ENCODE peak calls at places on chromosomes 13 and 19, in four cellular contexts. One of them, this sample, is unnamed. For H3K36me3 and H3K4me1, the result is how much of the 10 kb centered on the place peaks cover.

GRCh38 chr19:4803736-4804695 is 12.5 kb downstream of the FEM1A start:
- DNase-seq in GM23338: peak
- DNase-seq in uterus: no peak
- DNase-seq in Caco-2: peak
- DNase-seq in this sample: peak

GRCh38 chr19:49855277-49855675 is 4.3 kb downstream of the PTOV1 start:
- DNase-seq in uterus: no peak
- DNase-seq in Caco-2: no peak
- DNase-seq in GM23338: no peak
- DNase-seq in this sample: peak

GRCh38 chr13:50650478-50650877 is 193.0 kb downstream of the DLEU7 start:
- DNase-seq in uterus: no peak
- DNase-seq in Caco-2: no peak
- DNase-seq in GM23338: no peak
- DNase-seq in this sample: no peak

GRCh38 chr13:33637978-33638743 is 179.8 kb upstream of the RFC3 start:
- DNase-seq in Caco-2: no peak
- DNase-seq in uterus: no peak
- DNase-seq in GM23338: peak
- DNase-seq in this sample: no peak

GRCh38 chr13:32737111-32737571 is 150.9 kb downstream of the PDS5B start:
- DNase-seq in Caco-2: no peak
- DNase-seq in uterus: no peak
- DNase-seq in GM23338: no peak
- DNase-seq in this sample: no peak

GRCh38 chr13:50934735-50935419 is 25.3 kb downstream of the RNASEH2B start:
- DNase-seq in Caco-2: no peak
- DNase-seq in uterus: no peak
- DNase-seq in GM23338: no peak
- DNase-seq in this sample: no peak

GRCh38 chr19:54189668-54190502 is 505 bp upstream of the MBOAT7 start:
- DNase-seq in Caco-2: peak
- DNase-seq in uterus: peak
- DNase-seq in GM23338: peak
- DNase-seq in this sample: peak

GRCh38 chr13:26061947-26062346 is 10.1 kb upstream of the SHISA2 start:
- DNase-seq in GM23338: no peak
- DNase-seq in uterus: no peak
- DNase-seq in Caco-2: no peak
- DNase-seq in this sample: no peak

GRCh38 chr19:10166046-10166445 is 28.7 kb downstream of the DNMT1 start:
- DNase-seq in Caco-2: no peak
- DNase-seq in GM23338: no peak
- DNase-seq in uterus: no peak
- DNase-seq in this sample: no peak

GRCh38 chr13:32253911-32254399 is 61.2 kb downstream of the ZAR1L start:
- DNase-seq in GM23338: no peak
- DNase-seq in Caco-2: no peak
- DNase-seq in uterus: no peak
- DNase-seq in this sample: no peak

GRCh38 chr13:31909889-31910551 is 121.6 kb upstream of the FRY start:
- DNase-seq in uterus: peak
- DNase-seq in GM23338: peak
- DNase-seq in Caco-2: peak
- DNase-seq in this sample: no peak

GRCh38 chr13:73672492-73672891 is 461.7 kb downstream of the KLF12 start:
- DNase-seq in uterus: no peak
- DNase-seq in GM23338: no peak
- DNase-seq in Caco-2: no peak
- DNase-seq in this sample: no peak

GRCh38 chr19:10593820-10594637 is 6.9 kb upstream of the AP1M2 start:
- DNase-seq in uterus: no peak
- DNase-seq in Caco-2: peak
- DNase-seq in GM23338: no peak
- DNase-seq in this sample: peak

GRCh38 chr13:102236830-102237621 is 164.8 kb downstream of the FGF14 start:
- DNase-seq in Caco-2: no peak
- DNase-seq in GM23338: no peak
- DNase-seq in uterus: no peak
- DNase-seq in this sample: no peak

GRCh38 chr13:98397221-98397620 is 179.7 kb downstream of the STK24 start:
- DNase-seq in uterus: no peak
- DNase-seq in GM23338: no peak
- DNase-seq in Caco-2: no peak
- DNase-seq in this sample: no peak
- TF ChIP-seq CTCF in uterus: peak
- TF ChIP-seq CTCF in GM23338: no peak
- TF ChIP-seq CTCF in Caco-2: no peak
- TF ChIP-seq CTCF in this sample: no peak

DNA sequence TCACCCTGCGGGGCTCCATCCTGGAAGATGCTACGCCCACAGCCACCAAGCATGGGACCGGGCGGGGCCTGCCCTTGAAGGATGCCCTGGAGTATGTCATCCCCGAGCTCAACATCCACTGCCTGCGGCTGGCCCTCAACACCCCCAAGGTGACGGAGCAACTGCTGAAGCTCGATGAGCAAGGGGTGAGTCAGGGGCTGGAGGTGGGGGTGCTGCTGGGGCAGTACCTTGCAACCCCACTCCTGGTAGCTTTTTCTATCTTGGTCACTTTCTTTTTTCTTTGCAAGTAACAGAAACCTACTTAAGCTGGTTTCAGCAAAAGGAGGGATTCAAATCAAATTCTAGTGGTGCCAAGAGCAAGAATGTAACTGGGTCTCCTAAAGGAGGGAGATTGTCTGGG is 124.1 kb downstream of the DPF1 start:
- DNase-seq in Caco-2: no peak
- DNase-seq in GM23338: no peak
- DNase-seq in uterus: no peak
- DNase-seq in this sample: no peak
- H3K36me3 ChIP-seq in Caco-2: under half
- H3K36me3 ChIP-seq in GM23338: under half
- H3K36me3 ChIP-seq in uterus: under half
- H3K36me3 ChIP-seq in this sample: under half

DNA sequence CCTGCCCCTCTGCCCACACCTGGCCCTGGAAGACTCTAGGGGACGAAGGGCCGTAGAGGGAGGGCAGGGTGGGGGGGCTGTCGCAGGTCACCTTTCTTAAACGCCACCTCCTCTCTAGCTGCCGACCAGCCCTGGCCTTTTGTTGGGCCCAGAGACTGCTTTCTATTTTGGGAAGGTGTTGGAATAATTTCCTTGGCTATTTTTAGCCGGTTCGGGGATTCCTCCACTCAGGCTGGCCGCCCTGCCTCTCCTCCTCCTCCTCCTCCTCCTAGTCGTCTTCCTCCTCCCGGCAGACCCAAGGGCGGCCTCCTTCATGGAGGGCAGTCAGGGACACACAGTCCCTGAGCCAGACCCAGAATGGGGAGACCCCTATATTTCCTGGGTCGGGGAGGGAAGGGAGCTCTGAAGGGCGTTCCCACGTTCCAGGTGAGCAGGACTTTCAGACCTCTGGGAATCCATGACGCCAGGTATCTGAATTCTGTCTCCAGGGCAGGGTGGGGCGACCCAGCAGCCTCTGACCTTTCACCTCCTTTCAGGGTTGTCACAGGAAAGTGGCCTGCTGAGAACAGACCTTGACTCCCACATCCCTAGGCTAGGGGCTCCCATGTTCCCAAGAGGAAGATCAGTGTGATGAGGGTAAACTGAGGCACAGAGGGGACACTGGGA is 19.9 kb downstream of the GADD45B start:
- DNase-seq in uterus: peak
- DNase-seq in Caco-2: no peak
- DNase-seq in GM23338: no peak
- DNase-seq in this sample: peak
- H3K4me1 ChIP-seq in uterus: under half
- H3K4me1 ChIP-seq in Caco-2: under half
- H3K4me1 ChIP-seq in GM23338: under half
- H3K4me1 ChIP-seq in this sample: under half

GRCh38 chr13:42477588-42478190 is 96.3 kb upstream of the TNFSF11 start:
- DNase-seq in Caco-2: no peak
- DNase-seq in GM23338: no peak
- DNase-seq in uterus: no peak
- DNase-seq in this sample: no peak

GRCh38 chr13:42474954-42475353 is 99.0 kb upstream of the TNFSF11 start:
- DNase-seq in GM23338: no peak
- DNase-seq in Caco-2: no peak
- DNase-seq in uterus: no peak
- DNase-seq in this sample: no peak

GRCh38 chr13:42484396-42484795 is 89.6 kb upstream of the TNFSF11 start:
- DNase-seq in uterus: no peak
- DNase-seq in GM23338: no peak
- DNase-seq in Caco-2: no peak
- DNase-seq in this sample: no peak

DNA sequence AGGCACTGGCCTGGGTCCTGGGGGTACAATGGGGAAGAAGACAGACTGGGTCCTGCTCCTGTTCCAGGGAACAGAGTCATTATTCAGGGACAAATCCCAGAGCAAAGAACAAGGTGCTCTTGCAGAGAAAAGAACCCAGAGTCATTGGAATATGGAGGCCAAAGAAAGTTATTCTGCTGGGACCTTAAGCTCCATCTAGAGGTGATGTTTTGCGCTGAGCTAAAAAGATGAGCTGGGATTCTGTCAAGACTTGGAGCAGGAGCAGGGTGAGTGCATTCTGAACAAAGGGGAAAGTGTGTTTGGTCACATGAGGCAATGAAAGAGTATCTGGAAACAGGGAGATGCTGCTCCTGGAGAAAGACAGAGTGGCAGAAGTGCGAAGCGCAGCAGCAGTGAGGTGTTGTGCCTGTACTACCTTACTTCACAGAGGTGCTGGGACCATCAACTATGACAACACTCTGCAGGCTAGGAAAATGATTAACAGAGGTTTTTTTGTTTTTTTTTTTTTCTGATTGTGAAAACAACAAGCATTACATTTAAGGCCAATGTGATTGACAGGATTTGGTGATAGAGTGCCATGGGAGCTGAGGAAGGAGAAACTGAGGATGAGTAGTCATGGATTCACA is 95.3 kb upstream of the TNFSF11 start:
- DNase-seq in GM23338: peak
- DNase-seq in Caco-2: peak
- DNase-seq in uterus: no peak
- DNase-seq in this sample: no peak
- TF ChIP-seq CTCF in GM23338: peak
- TF ChIP-seq CTCF in Caco-2: peak
- TF ChIP-seq CTCF in uterus: no peak
- TF ChIP-seq CTCF in this sample: no peak

GRCh38 chr19:3208317-3209207 is 15.9 kb upstream of the CELF5 start:
- DNase-seq in GM23338: no peak
- DNase-seq in uterus: no peak
- DNase-seq in Caco-2: no peak
- DNase-seq in this sample: no peak

GRCh38 chr19:3213159-3213558 is 11.3 kb upstream of the CELF5 start:
- DNase-seq in Caco-2: no peak
- DNase-seq in GM23338: no peak
- DNase-seq in uterus: no peak
- DNase-seq in this sample: no peak

GRCh38 chr19:3211191-3211590 is 13.3 kb upstream of the CELF5 start:
- DNase-seq in uterus: no peak
- DNase-seq in Caco-2: no peak
- DNase-seq in GM23338: no peak
- DNase-seq in this sample: no peak

GRCh38 chr19:3207466-3208242 is 16.8 kb upstream of the CELF5 start:
- DNase-seq in uterus: no peak
- DNase-seq in Caco-2: no peak
- DNase-seq in GM23338: no peak
- DNase-seq in this sample: no peak

GRCh38 chr19:3210347-3211017 is 14.0 kb upstream of the CELF5 start:
- DNase-seq in GM23338: peak
- DNase-seq in uterus: no peak
- DNase-seq in Caco-2: peak
- DNase-seq in this sample: peak
- H3K36me3 ChIP-seq in GM23338: under half
- H3K36me3 ChIP-seq in uterus: under half
- H3K36me3 ChIP-seq in Caco-2: under half
- H3K36me3 ChIP-seq in this sample: under half

DNA sequence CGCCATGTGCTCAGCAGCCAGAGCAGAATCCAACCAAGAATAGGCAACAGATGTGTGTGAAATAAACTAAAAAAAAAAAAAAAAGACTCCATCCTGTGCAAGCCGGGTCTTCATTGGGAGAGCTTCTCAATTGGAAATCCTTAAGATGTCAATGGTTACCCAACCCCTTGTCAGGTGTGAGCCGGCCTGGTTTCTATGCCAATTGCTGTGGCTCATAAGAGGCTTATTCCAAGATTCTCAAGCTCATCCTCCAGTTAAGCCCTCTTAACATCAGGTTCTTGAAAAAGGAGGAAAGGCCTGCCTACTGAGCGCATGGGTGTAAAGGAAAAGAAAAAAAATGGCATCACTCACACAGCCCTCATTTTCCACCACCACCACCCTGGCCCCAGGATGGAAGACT is 1084.6 kb downstream of the UQCRFS1 start:
- DNase-seq in uterus: no peak
- DNase-seq in Caco-2: no peak
- DNase-seq in GM23338: no peak
- DNase-seq in this sample: no peak
- H3K4me1 ChIP-seq in uterus: under half
- H3K4me1 ChIP-seq in Caco-2: under half
- H3K4me1 ChIP-seq in GM23338: under half
- H3K4me1 ChIP-seq in this sample: under half

GRCh38 chr13:61900033-61900432 is 484.4 kb upstream of the PCDH20 start:
- DNase-seq in Caco-2: no peak
- DNase-seq in uterus: no peak
- DNase-seq in GM23338: peak
- DNase-seq in this sample: no peak

GRCh38 chr13:61898207-61898606 is 482.6 kb upstream of the PCDH20 start:
- DNase-seq in GM23338: no peak
- DNase-seq in uterus: no peak
- DNase-seq in Caco-2: no peak
- DNase-seq in this sample: no peak

GRCh38 chr13:61905054-61905453 is 489.4 kb upstream of the PCDH20 start:
- DNase-seq in Caco-2: no peak
- DNase-seq in GM23338: no peak
- DNase-seq in uterus: no peak
- DNase-seq in this sample: no peak

DNA sequence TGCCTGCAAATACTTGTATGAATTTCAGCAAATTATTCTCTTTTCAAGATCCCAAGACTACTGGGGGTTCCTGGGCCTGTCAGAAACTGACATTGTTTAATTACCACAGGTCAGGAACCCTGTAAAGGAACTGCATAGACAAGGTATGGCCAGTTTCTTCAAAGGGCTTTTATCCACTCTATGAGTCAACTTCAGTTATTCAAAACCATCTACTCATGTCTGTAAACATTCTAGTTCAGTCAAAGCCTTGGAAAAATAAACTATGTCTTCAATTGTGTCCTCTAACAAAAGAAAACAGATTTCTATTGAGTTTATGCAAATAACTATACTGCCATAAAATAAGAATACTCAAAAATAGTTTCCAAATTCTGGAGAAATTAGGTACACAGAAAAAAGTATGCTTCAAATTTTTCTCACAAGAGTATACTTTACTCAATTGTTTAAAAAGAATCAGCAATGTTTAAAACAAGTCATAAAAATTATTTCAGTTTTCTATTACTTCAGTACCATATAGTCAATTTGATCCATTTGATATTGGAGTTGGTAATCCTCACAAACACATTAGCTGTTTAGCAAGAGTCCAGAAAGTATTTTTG is 486.4 kb upstream of the PCDH20 start:
- DNase-seq in GM23338: no peak
- DNase-seq in Caco-2: no peak
- DNase-seq in uterus: no peak
- DNase-seq in this sample: no peak
- TF ChIP-seq CTCF in GM23338: no peak
- TF ChIP-seq CTCF in Caco-2: no peak
- TF ChIP-seq CTCF in uterus: no peak
- TF ChIP-seq CTCF in this sample: no peak

GRCh38 chr19:1109697-1110671 is 6.2 kb downstream of the GPX4 start:
- DNase-seq in GM23338: no peak
- DNase-seq in uterus: no peak
- DNase-seq in Caco-2: no peak
- DNase-seq in this sample: peak
- H3K36me3 ChIP-seq in GM23338: under half
- H3K36me3 ChIP-seq in uterus: under half
- H3K36me3 ChIP-seq in Caco-2: under half
- H3K36me3 ChIP-seq in this sample: under half